ENCODE peak calls at places on chromosomes 13 and 19, in nine cellular contexts. One of them, this sample, is unnamed.

GRCh38 chr13:32669030-32669646 is 82.9 kb downstream of the PDS5B start:
- DNase-seq in HL-60: peak
- DNase-seq in AG04449: no peak
- DNase-seq in psoas muscle: no peak
- DNase-seq in left ventricle myocardium inferior: no peak
- DNase-seq in cardiac muscle cell: peak
- DNase-seq in Peyer's patch: no peak
- DNase-seq in right cardiac atrium: no peak
- DNase-seq in choroid plexus epithelial cell: peak
- DNase-seq in this sample: peak

GRCh38 chr19:6044056-6044805 is 66.1 kb downstream of the RFX2 start:
- DNase-seq in AG04449: no peak
- DNase-seq in HL-60: no peak
- DNase-seq in left ventricle myocardium inferior: no peak
- DNase-seq in cardiac muscle cell: no peak
- DNase-seq in choroid plexus epithelial cell: no peak
- DNase-seq in Peyer's patch: no peak
- DNase-seq in psoas muscle: no peak
- DNase-seq in right cardiac atrium: no peak
- DNase-seq in this sample: no peak

GRCh38 chr19:50739841-50740426 is 16.8 kb downstream of the CLEC11A start:
- DNase-seq in choroid plexus epithelial cell: no peak
- DNase-seq in right cardiac atrium: no peak
- DNase-seq in HL-60: no peak
- DNase-seq in AG04449: no peak
- DNase-seq in psoas muscle: no peak
- DNase-seq in cardiac muscle cell: no peak
- DNase-seq in left ventricle myocardium inferior: no peak
- DNase-seq in Peyer's patch: no peak
- DNase-seq in this sample: no peak

GRCh38 chr19:51546650-51547396 is 15.4 kb upstream of the SIGLEC6 start:
- DNase-seq in left ventricle myocardium inferior: no peak
- DNase-seq in HL-60: peak
- DNase-seq in choroid plexus epithelial cell: peak
- DNase-seq in right cardiac atrium: no peak
- DNase-seq in AG04449: no peak
- DNase-seq in cardiac muscle cell: peak
- DNase-seq in Peyer's patch: no peak
- DNase-seq in psoas muscle: no peak
- DNase-seq in this sample: no peak

GRCh38 chr19:39497850-39498261 is 891 bp upstream of the DLL3 start:
- DNase-seq in left ventricle myocardium inferior: no peak
- DNase-seq in AG04449: no peak
- DNase-seq in cardiac muscle cell: peak
- DNase-seq in HL-60: no peak
- DNase-seq in right cardiac atrium: peak
- DNase-seq in psoas muscle: no peak
- DNase-seq in Peyer's patch: peak
- DNase-seq in choroid plexus epithelial cell: peak
- DNase-seq in this sample: no peak

GRCh38 chr19:18233224-18233825 is 7.1 kb upstream of the PDE4C start:
- DNase-seq in left ventricle myocardium inferior: no peak
- DNase-seq in right cardiac atrium: peak
- DNase-seq in psoas muscle: peak
- DNase-seq in HL-60: peak
- DNase-seq in choroid plexus epithelial cell: peak
- DNase-seq in Peyer's patch: peak
- DNase-seq in cardiac muscle cell: peak
- DNase-seq in AG04449: no peak
- DNase-seq in this sample: peak

GRCh38 chr13:49300716-49301589 is 53.2 kb downstream of the CDADC1 start:
- DNase-seq in cardiac muscle cell: peak
- DNase-seq in right cardiac atrium: peak
- DNase-seq in AG04449: no peak
- DNase-seq in choroid plexus epithelial cell: peak
- DNase-seq in psoas muscle: peak
- DNase-seq in HL-60: peak
- DNase-seq in Peyer's patch: peak
- DNase-seq in left ventricle myocardium inferior: no peak
- DNase-seq in this sample: peak

GRCh38 chr13:103187621-103188020 is 121.4 kb upstream of the SLC10A2 start:
- DNase-seq in left ventricle myocardium inferior: no peak
- DNase-seq in psoas muscle: no peak
- DNase-seq in choroid plexus epithelial cell: no peak
- DNase-seq in HL-60: no peak
- DNase-seq in Peyer's patch: no peak
- DNase-seq in AG04449: no peak
- DNase-seq in cardiac muscle cell: peak
- DNase-seq in right cardiac atrium: no peak
- DNase-seq in this sample: no peak

GRCh38 chr13:34076943-34077703 is 259.2 kb downstream of the RFC3 start:
- DNase-seq in cardiac muscle cell: peak
- DNase-seq in left ventricle myocardium inferior: no peak
- DNase-seq in right cardiac atrium: no peak
- DNase-seq in psoas muscle: no peak
- DNase-seq in AG04449: peak
- DNase-seq in choroid plexus epithelial cell: peak
- DNase-seq in Peyer's patch: no peak
- DNase-seq in HL-60: no peak
- DNase-seq in this sample: peak

GRCh38 chr13:90839061-90839460 is 508.4 kb upstream of the MIR17HG start:
- DNase-seq in psoas muscle: no peak
- DNase-seq in right cardiac atrium: no peak
- DNase-seq in HL-60: no peak
- DNase-seq in cardiac muscle cell: no peak
- DNase-seq in choroid plexus epithelial cell: no peak
- DNase-seq in AG04449: no peak
- DNase-seq in Peyer's patch: no peak
- DNase-seq in left ventricle myocardium inferior: no peak
- DNase-seq in this sample: peak

GRCh38 chr19:31500921-31501320 is 151.7 kb upstream of the TSHZ3 start:
- DNase-seq in AG04449: no peak
- DNase-seq in Peyer's patch: no peak
- DNase-seq in psoas muscle: no peak
- DNase-seq in right cardiac atrium: no peak
- DNase-seq in HL-60: no peak
- DNase-seq in cardiac muscle cell: no peak
- DNase-seq in left ventricle myocardium inferior: no peak
- DNase-seq in choroid plexus epithelial cell: no peak
- DNase-seq in this sample: no peak

GRCh38 chr13:94232956-94233355 is 246.5 kb downstream of the DCT start:
- DNase-seq in HL-60: no peak
- DNase-seq in Peyer's patch: no peak
- DNase-seq in right cardiac atrium: no peak
- DNase-seq in cardiac muscle cell: peak
- DNase-seq in choroid plexus epithelial cell: peak
- DNase-seq in psoas muscle: no peak
- DNase-seq in left ventricle myocardium inferior: no peak
- DNase-seq in AG04449: no peak
- DNase-seq in this sample: no peak

GRCh38 chr13:85651440-85651839 is 147.8 kb downstream of the SLITRK6 start:
- DNase-seq in right cardiac atrium: no peak
- DNase-seq in cardiac muscle cell: no peak
- DNase-seq in HL-60: no peak
- DNase-seq in psoas muscle: no peak
- DNase-seq in Peyer's patch: no peak
- DNase-seq in AG04449: no peak
- DNase-seq in choroid plexus epithelial cell: peak
- DNase-seq in left ventricle myocardium inferior: no peak
- DNase-seq in this sample: peak

GRCh38 chr13:85652536-85652935 is 146.7 kb downstream of the SLITRK6 start:
- DNase-seq in left ventricle myocardium inferior: no peak
- DNase-seq in Peyer's patch: no peak
- DNase-seq in choroid plexus epithelial cell: no peak
- DNase-seq in AG04449: no peak
- DNase-seq in HL-60: no peak
- DNase-seq in psoas muscle: no peak
- DNase-seq in cardiac muscle cell: no peak
- DNase-seq in right cardiac atrium: no peak
- DNase-seq in this sample: no peak

GRCh38 chr13:85654227-85654626 is 145.0 kb downstream of the SLITRK6 start:
- DNase-seq in choroid plexus epithelial cell: no peak
- DNase-seq in left ventricle myocardium inferior: no peak
- DNase-seq in AG04449: no peak
- DNase-seq in psoas muscle: no peak
- DNase-seq in right cardiac atrium: no peak
- DNase-seq in Peyer's patch: no peak
- DNase-seq in HL-60: no peak
- DNase-seq in cardiac muscle cell: no peak
- DNase-seq in this sample: no peak

GRCh38 chr13:85655040-85655439 is 144.2 kb downstream of the SLITRK6 start:
- DNase-seq in cardiac muscle cell: no peak
- DNase-seq in left ventricle myocardium inferior: no peak
- DNase-seq in psoas muscle: no peak
- DNase-seq in Peyer's patch: no peak
- DNase-seq in AG04449: no peak
- DNase-seq in HL-60: no peak
- DNase-seq in right cardiac atrium: no peak
- DNase-seq in choroid plexus epithelial cell: no peak
- DNase-seq in this sample: no peak

GRCh38 chr13:85653681-85654080 is 145.5 kb downstream of the SLITRK6 start:
- DNase-seq in choroid plexus epithelial cell: no peak
- DNase-seq in AG04449: no peak
- DNase-seq in psoas muscle: no peak
- DNase-seq in cardiac muscle cell: no peak
- DNase-seq in Peyer's patch: no peak
- DNase-seq in right cardiac atrium: no peak
- DNase-seq in HL-60: no peak
- DNase-seq in left ventricle myocardium inferior: no peak
- DNase-seq in this sample: no peak
- H3K4me3 ChIP-seq in choroid plexus epithelial cell: no peak
- H3K4me3 ChIP-seq in AG04449: no peak
- H3K4me3 ChIP-seq in psoas muscle: no peak
- H3K4me3 ChIP-seq in cardiac muscle cell: no peak
- H3K4me3 ChIP-seq in Peyer's patch: no peak
- H3K4me3 ChIP-seq in right cardiac atrium: no peak
- H3K4me3 ChIP-seq in HL-60: no peak
- H3K4me3 ChIP-seq in left ventricle myocardium inferior: no peak
- H3K4me3 ChIP-seq in this sample: no peak

DNA sequence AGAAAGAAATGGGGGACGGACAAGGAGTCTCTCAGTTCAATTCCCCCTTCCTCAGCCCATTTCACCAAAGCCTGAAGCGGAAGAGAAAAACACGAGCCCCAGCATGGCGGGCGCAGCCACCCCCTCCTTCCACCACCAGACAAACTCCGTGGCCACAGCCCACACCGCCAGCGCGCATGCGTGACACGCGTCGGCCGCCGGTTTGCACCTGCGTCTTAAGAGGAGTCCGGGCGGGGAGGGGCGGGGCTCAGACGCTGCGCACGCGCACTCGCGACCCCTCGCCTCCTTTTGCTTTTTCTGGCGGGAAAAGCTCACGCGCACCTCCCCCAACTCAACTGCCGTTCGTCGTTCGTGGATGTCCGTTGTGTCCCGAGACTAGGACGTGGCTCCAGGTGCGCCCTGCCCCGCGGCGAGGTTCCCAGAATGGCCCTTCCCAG is at the start of gene KASH5:
- DNase-seq in choroid plexus epithelial cell: peak
- DNase-seq in left ventricle myocardium inferior: peak
- DNase-seq in cardiac muscle cell: peak
- DNase-seq in AG04449: no peak
- DNase-seq in psoas muscle: peak
- DNase-seq in HL-60: no peak
- DNase-seq in right cardiac atrium: peak
- DNase-seq in Peyer's patch: peak
- DNase-seq in this sample: peak
- H3K4me3 ChIP-seq in choroid plexus epithelial cell: no peak
- H3K4me3 ChIP-seq in left ventricle myocardium inferior: peak
- H3K4me3 ChIP-seq in cardiac muscle cell: no peak
- H3K4me3 ChIP-seq in AG04449: no peak
- H3K4me3 ChIP-seq in psoas muscle: peak
- H3K4me3 ChIP-seq in HL-60: no peak
- H3K4me3 ChIP-seq in right cardiac atrium: no peak
- H3K4me3 ChIP-seq in Peyer's patch: peak
- H3K4me3 ChIP-seq in this sample: peak

GRCh38 chr13:51729853-51730553 is 74.0 kb downstream of the DHRS12 start:
- DNase-seq in psoas muscle: peak
- DNase-seq in left ventricle myocardium inferior: no peak
- DNase-seq in choroid plexus epithelial cell: peak
- DNase-seq in HL-60: no peak
- DNase-seq in right cardiac atrium: peak
- DNase-seq in AG04449: peak
- DNase-seq in Peyer's patch: no peak
- DNase-seq in cardiac muscle cell: peak
- DNase-seq in this sample: peak

GRCh38 chr13:51726446-51727185 is 77.3 kb downstream of the DHRS12 start:
- DNase-seq in HL-60: no peak
- DNase-seq in left ventricle myocardium inferior: no peak
- DNase-seq in choroid plexus epithelial cell: peak
- DNase-seq in right cardiac atrium: no peak
- DNase-seq in AG04449: peak
- DNase-seq in Peyer's patch: no peak
- DNase-seq in cardiac muscle cell: peak
- DNase-seq in psoas muscle: no peak
- DNase-seq in this sample: no peak

GRCh38 chr13:51728972-51729371 is 75.0 kb downstream of the DHRS12 start:
- DNase-seq in psoas muscle: no peak
- DNase-seq in right cardiac atrium: no peak
- DNase-seq in left ventricle myocardium inferior: no peak
- DNase-seq in Peyer's patch: no peak
- DNase-seq in choroid plexus epithelial cell: peak
- DNase-seq in HL-60: peak
- DNase-seq in AG04449: peak
- DNase-seq in cardiac muscle cell: peak
- DNase-seq in this sample: peak

GRCh38 chr13:51727634-51728274 is 76.2 kb downstream of the DHRS12 start:
- DNase-seq in right cardiac atrium: no peak
- DNase-seq in choroid plexus epithelial cell: no peak
- DNase-seq in cardiac muscle cell: peak
- DNase-seq in HL-60: no peak
- DNase-seq in psoas muscle: no peak
- DNase-seq in AG04449: no peak
- DNase-seq in left ventricle myocardium inferior: no peak
- DNase-seq in Peyer's patch: no peak
- DNase-seq in this sample: no peak

GRCh38 chr13:51728275-51728673 is 75.7 kb downstream of the DHRS12 start:
- DNase-seq in AG04449: no peak
- DNase-seq in choroid plexus epithelial cell: no peak
- DNase-seq in psoas muscle: no peak
- DNase-seq in left ventricle myocardium inferior: no peak
- DNase-seq in right cardiac atrium: no peak
- DNase-seq in cardiac muscle cell: no peak
- DNase-seq in Peyer's patch: no peak
- DNase-seq in HL-60: no peak
- DNase-seq in this sample: no peak
- H3K4me3 ChIP-seq in AG04449: no peak
- H3K4me3 ChIP-seq in choroid plexus epithelial cell: no peak
- H3K4me3 ChIP-seq in psoas muscle: no peak
- H3K4me3 ChIP-seq in left ventricle myocardium inferior: no peak
- H3K4me3 ChIP-seq in right cardiac atrium: no peak
- H3K4me3 ChIP-seq in cardiac muscle cell: no peak
- H3K4me3 ChIP-seq in Peyer's patch: no peak
- H3K4me3 ChIP-seq in HL-60: no peak
- H3K4me3 ChIP-seq in this sample: no peak

GRCh38 chr19:36151144-36152051 is 849 bp downstream of the COX7A1 start:
- DNase-seq in HL-60: no peak
- DNase-seq in psoas muscle: peak
- DNase-seq in cardiac muscle cell: peak
- DNase-seq in Peyer's patch: no peak
- DNase-seq in choroid plexus epithelial cell: peak
- DNase-seq in AG04449: no peak
- DNase-seq in right cardiac atrium: peak
- DNase-seq in left ventricle myocardium inferior: peak
- DNase-seq in this sample: no peak
- H3K4me3 ChIP-seq in HL-60: no peak
- H3K4me3 ChIP-seq in psoas muscle: peak
- H3K4me3 ChIP-seq in cardiac muscle cell: no peak
- H3K4me3 ChIP-seq in Peyer's patch: peak
- H3K4me3 ChIP-seq in choroid plexus epithelial cell: peak
- H3K4me3 ChIP-seq in AG04449: peak
- H3K4me3 ChIP-seq in right cardiac atrium: peak
- H3K4me3 ChIP-seq in left ventricle myocardium inferior: peak
- H3K4me3 ChIP-seq in this sample: no peak